ENCODE peak calls at places on chromosome 5, in eight cellular contexts. X, C, I, G, T, O, F and Q are unnamed samples. For H3K4me1 and H3K9me3, the result is how much of the 10 kb centered on the place peaks cover.

GRCh38 chr5:113608113-113608551 is 94.6 kb downstream of the YTHDC2 start:
- DNase-seq in X (no peak), F (no peak), O (no peak), G (no peak), T (no peak), I (peak), C (no peak), Q (no peak)

GRCh38 chr5:40551706-40552557 is 127.8 kb upstream of the PTGER4 start:
- DNase-seq in F (no peak), X (no peak), T (no peak), I (peak), O (no peak), C (peak), G (no peak), Q (no peak)

GRCh38 chr5:10333154-10334006 is 20.1 kb upstream of the MARCHF6 start:
- DNase-seq in X (peak), I (peak), O (peak), G (peak), T (no peak), F (no peak), C (peak), Q (no peak)

GRCh38 chr5:126464016-126464415 is 40.8 kb downstream of the GRAMD2B start:
- DNase-seq in O (no peak), F (no peak), X (no peak), T (no peak), G (no peak), C (no peak), I (no peak), Q (no peak)

GRCh38 chr5:25448646-25449045 is 803.9 kb upstream of the CDH10 start:
- DNase-seq in G (no peak), T (no peak), C (no peak), O (no peak), X (no peak), I (no peak), F (no peak), Q (no peak)

GRCh38 chr5:140882591-140882899 is 621 bp downstream of the PCDHA13 start:
- DNase-seq in G (no peak), X (no peak), O (no peak), I (no peak), C (peak), F (no peak), T (peak), Q (no peak)

GRCh38 chr5:7585807-7586206 is 189.9 kb downstream of the ADCY2 start:
- DNase-seq in X (no peak), F (no peak), T (no peak), O (no peak), C (no peak), I (no peak), G (no peak), Q (no peak)

GRCh38 chr5:129631946-129632345 is 115.9 kb upstream of the MINAR2 start:
- DNase-seq in O (no peak), T (no peak), C (no peak), X (no peak), I (peak), G (no peak), F (no peak), Q (no peak)

GRCh38 chr5:179310439-179311090 is 34.7 kb downstream of the ADAMTS2 start:
- DNase-seq in T (no peak), X (no peak), C (no peak), F (peak), G (no peak), I (no peak), O (peak), Q (peak)

GRCh38 chr5:139495644-139496435 is 13.3 kb upstream of the STING1 start:
- DNase-seq in C (no peak), I (peak), X (no peak), G (no peak), O (no peak), T (no peak), F (no peak), Q (no peak)

GRCh38 chr5:172283862-172284274 is 304 bp upstream of the UBTD2 start:
- DNase-seq in T (peak), I (peak), C (peak), O (peak), F (peak), X (peak), G (peak), Q (peak)

GRCh38 chr5:124402144-124402581 is 344.3 kb downstream of the ZNF608 start:
- DNase-seq in F (no peak), C (peak), G (peak), T (peak), I (peak), X (no peak), O (no peak), Q (no peak)

GRCh38 chr5:38745836-38746732 is 99.7 kb upstream of the OSMR start:
- DNase-seq in T (no peak), X (no peak), C (no peak), O (no peak), I (no peak), F (no peak), G (no peak), Q (no peak)

GRCh38 chr5:117590944-117591343 is 1016.3 kb upstream of the SEMA6A start:
- DNase-seq in C (no peak), T (no peak), I (peak), F (no peak), G (no peak), X (no peak), O (no peak), Q (peak)

GRCh38 chr5:170470808-170471404 is 32.9 kb upstream of the KCNIP1 start:
- DNase-seq in I (no peak), T (no peak), C (no peak), F (no peak), G (no peak), X (no peak), O (no peak), Q (no peak)

GRCh38 chr5:36373527-36374086 is 71.9 kb upstream of the RANBP3L start:
- DNase-seq in T (peak), G (peak), X (peak), F (no peak), O (peak), C (peak), I (peak), Q (peak)

GRCh38 chr5:14364576-14365472 is 216.8 kb upstream of the OTULINL start:
- DNase-seq in O (no peak), G (peak), T (no peak), F (no peak), X (no peak), C (peak), I (no peak), Q (peak)

GRCh38 chr5:178257650-178258049 is 25.0 kb upstream of the PHYKPL start:
- DNase-seq in I (no peak), G (no peak), X (no peak), C (no peak), F (no peak), T (no peak), O (no peak), Q (no peak)
- H3K4me1 ChIP-seq in I (under half), G (under half), X (under half), C (under half), F (under half), T (under half), O (under half), Q (under half)

DNA sequence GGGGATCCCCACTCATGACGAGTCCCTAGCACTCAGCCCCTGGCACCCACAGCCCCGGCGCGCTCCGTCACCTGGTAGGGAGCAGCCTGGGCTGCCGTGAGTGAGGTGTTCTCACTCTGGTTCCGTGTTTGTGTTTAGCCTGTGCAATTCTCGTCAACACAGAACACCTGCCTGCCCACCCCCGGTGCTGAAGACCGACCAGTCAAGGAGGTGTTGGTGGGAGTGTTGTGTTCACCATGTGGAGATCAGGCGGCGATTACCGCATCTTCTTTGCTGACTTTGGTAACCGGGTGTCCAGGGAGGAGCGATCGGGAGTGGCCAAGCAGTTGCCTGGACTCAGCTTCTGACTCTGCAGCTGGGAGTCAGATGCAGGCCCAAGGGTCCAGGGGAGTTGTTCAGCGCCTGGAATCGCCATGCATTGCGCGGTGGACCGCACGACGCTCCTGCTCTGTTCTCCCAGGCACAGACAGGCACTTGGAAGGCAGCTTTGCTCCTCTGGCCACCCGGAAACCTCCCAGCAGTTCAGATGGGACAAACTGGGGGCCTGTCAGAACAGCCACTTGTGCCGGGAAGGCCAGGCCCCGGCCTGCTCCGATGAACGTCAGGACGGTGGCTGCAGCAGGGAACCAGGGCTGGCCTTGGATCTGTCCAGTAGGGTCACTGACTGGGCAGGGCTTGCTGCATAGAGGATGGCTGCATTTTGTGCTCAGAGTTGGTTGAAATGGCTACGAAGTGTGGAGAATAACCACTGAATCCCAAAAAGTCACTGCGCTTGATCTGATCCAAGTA is 28.2 kb downstream of the EXOC3 start:
- DNase-seq in G (no peak), T (no peak), O (peak), C (no peak), I (no peak), X (peak), F (peak), Q (no peak)
- H3K4me3 ChIP-seq in G (no peak), T (no peak), O (peak), C (peak), I (no peak), X (peak), F (peak), Q (peak)

GRCh38 chr5:27472000-27472763 is 433.8 kb upstream of the CDH9 start:
- DNase-seq in O (no peak), G (no peak), I (peak), F (no peak), T (no peak), C (peak), X (no peak), Q (peak)
- H3K9me3 ChIP-seq in O (under half), G (under half), I (under half), F (under half), T (under half), C (under half), X (under half), Q (under half)

DNA sequence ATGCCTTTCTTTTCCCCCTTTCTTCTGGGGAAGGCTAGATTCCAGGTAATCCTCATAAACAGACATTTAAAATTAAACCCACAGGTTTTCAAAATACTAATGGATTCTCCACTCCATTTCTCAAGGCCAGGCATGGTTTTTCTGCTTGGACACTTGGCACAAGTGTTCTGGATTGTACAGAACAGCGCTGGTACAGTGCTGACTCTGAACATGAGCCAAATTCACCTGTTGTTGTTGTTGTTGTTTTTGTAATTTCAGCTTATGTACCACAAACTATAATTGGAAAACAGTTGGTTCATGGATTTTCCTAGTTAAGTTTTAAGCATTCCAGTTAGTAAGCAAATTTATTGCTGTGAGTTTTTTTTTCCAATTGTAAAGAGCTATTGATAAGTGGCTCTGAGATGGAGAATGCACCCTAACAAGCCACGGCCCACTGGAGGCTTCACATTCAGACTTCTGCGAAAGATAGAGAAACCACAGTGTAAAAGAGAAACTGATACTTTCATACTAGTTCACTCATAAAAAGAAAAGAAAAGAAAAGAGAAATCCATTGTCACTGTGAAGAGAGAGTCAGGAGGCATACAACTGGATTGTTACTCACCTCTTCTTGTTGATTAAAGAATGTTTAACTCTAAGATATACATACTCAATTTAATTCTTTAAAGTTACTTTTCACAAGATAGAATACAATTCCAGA is 16.2 kb upstream of the ITGA1 start:
- DNase-seq in C (no peak), I (no peak), X (no peak), F (peak), G (no peak), O (no peak), T (no peak), Q (no peak)
- H3K4me1 ChIP-seq in C (under half), I (under half), X (under half), F (under half), G (under half), O (under half), T (under half), Q (under half)